ENCODE peak calls at places on chromosomes 6 and 20, in seven cellular contexts. J is fibroblast of mammary gland, M is RKO, I is T follicular helper cell, B is NCI-H2171, C is Calu3, D is progenitor cell of endocrine pancreas. O is an unnamed sample.

GRCh38 chr6:110688661-110689268 is 126.5 kb downstream of the CDK19 start:
- DNase-seq in J (no peak), M (no peak), I (no peak), B (no peak), C (peak; percentile 45), D (no peak), O (no peak)

GRCh38 chr6:167644404-167645132 is 182.1 kb upstream of the AFDN start:
- DNase-seq in J (no peak), M (no peak), I (no peak), B (no peak), C (no peak), D (no peak), O (no peak)

GRCh38 chr6:87151786-87152527 is 3.4 kb upstream of the ZNF292 start:
- DNase-seq in J (peak; percentile 41), M (no peak), I (peak; percentile 51), B (no peak), C (peak; percentile 56), D (peak; percentile 51), O (peak; percentile 31)

GRCh38 chr6:75207211-75207984 is 1.5 kb upstream of the COL12A1 start:
- DNase-seq in J (peak; percentile 69), M (no peak), I (no peak), B (no peak), C (no peak), D (no peak), O (peak; percentile 42)

GRCh38 chr20:53179749-53180148 is 207.6 kb downstream of the TSHZ2 start:
- DNase-seq in J (no peak), M (no peak), I (no peak), B (no peak), C (no peak), D (no peak), O (no peak)

GRCh38 chr6:81995548-81996289 is 243.2 kb upstream of the TENT5A start:
- DNase-seq in J (peak; percentile 78), M (no peak), I (no peak), B (peak; percentile 19), C (no peak), D (no peak), O (peak; percentile 48)

GRCh38 chr6:20069130-20069529 is 143.1 kb downstream of the MBOAT1 start:
- DNase-seq in J (no peak), M (no peak), I (no peak), B (no peak), C (no peak), D (no peak), O (no peak)

GRCh38 chr6:15268130-15268908 is 22.4 kb downstream of the JARID2 start:
- DNase-seq in J (no peak), M (no peak), I (no peak), B (no peak), C (no peak), D (no peak), O (no peak)

GRCh38 chr20:1265226-1265915 is 723 bp upstream of the SNPH start:
- DNase-seq in J (no peak), M (no peak), I (no peak), B (no peak), C (no peak), D (no peak), O (no peak)

GRCh38 chr6:24223131-24223715 is 97.2 kb downstream of the NRSN1 start:
- DNase-seq in J (no peak), M (peak; percentile 6), I (no peak), B (no peak), C (no peak), D (no peak), O (no peak)

GRCh38 chr20:60477958-60478357 is 519.7 kb downstream of the CDH26 start:
- DNase-seq in J (no peak), M (no peak), I (no peak), B (no peak), C (no peak), D (no peak), O (no peak)

GRCh38 chr6:11265932-11266331 is 33.5 kb upstream of the NEDD9 start:
- DNase-seq in J (no peak), M (no peak), I (no peak), B (no peak), C (no peak), D (no peak), O (no peak)

GRCh38 chr6:122429328-122429727 is 29.9 kb downstream of the HSF2 start:
- DNase-seq in J (no peak), M (no peak), I (no peak), B (no peak), C (no peak), D (no peak), O (no peak)

GRCh38 chr20:7470912-7471311 is 469.3 kb downstream of the HAO1 start:
- DNase-seq in J (no peak), M (no peak), I (no peak), B (no peak), C (no peak), D (no peak), O (no peak)

GRCh38 chr20:32037929-32038328 is 14.1 kb upstream of the HCK start:
- DNase-seq in J (peak; percentile 80), M (no peak), I (no peak), B (no peak), C (no peak), D (no peak), O (peak; percentile 59)

GRCh38 chr20:17933711-17934110 is 34.9 kb downstream of the SNX5 start:
- DNase-seq in J (no peak), M (no peak), I (no peak), B (no peak), C (no peak), D (no peak), O (no peak)

GRCh38 chr6:170266061-170266825 is 24.6 kb downstream of the DLL1 start:
- DNase-seq in J (no peak), M (no peak), I (no peak), B (peak; percentile 40), C (no peak), D (no peak), O (no peak)

GRCh38 chr20:20492521-20493334 is 124.8 kb downstream of the INSM1 start:
- DNase-seq in J (no peak), M (no peak), I (no peak), B (peak; percentile 26), C (no peak), D (peak; percentile 23), O (no peak)

GRCh38 chr6:31267504-31268371 is 4.2 kb downstream of the HLA-C start:
- DNase-seq in J (no peak), M (no peak), I (no peak), B (no peak), C (no peak), D (no peak), O (no peak)

GRCh38 chr6:159998543-159998942 is 29.7 kb downstream of the IGF2R start:
- DNase-seq in J (no peak), M (no peak), I (no peak), B (no peak), C (no peak), D (no peak), O (no peak)

GRCh38 chr6:12483712-12484111 is 193.6 kb downstream of the EDN1 start:
- DNase-seq in J (peak; percentile 90), M (peak; percentile 88), I (no peak), B (no peak), C (peak; percentile 47), D (no peak), O (peak; percentile 99)

GRCh38 chr20:49245921-49246740 is 26.9 kb downstream of the DDX27 start:
- DNase-seq in J (peak; percentile 68), M (peak; percentile 86), I (no peak), B (peak; percentile 6), C (peak; percentile 52), D (no peak), O (peak; percentile 55)

GRCh38 chr6:32462609-32463008 is 22.9 kb downstream of the HLA-DRA start:
- DNase-seq in J (peak; percentile 7), M (peak; percentile 7), I (no peak), B (no peak), C (no peak), D (no peak), O (no peak)

GRCh38 chr20:45629496-45630100 is at the start of gene WFDC10A:
- DNase-seq in J (peak; percentile 74), M (peak; percentile 85), I (no peak), B (peak; percentile 5), C (peak; percentile 75), D (no peak), O (peak; percentile 49)

GRCh38 chr20:14817121-14817520 is 479.7 kb upstream of the FLRT3 start:
- DNase-seq in J (peak; percentile 11), M (no peak), I (no peak), B (no peak), C (no peak), D (no peak), O (no peak)

GRCh38 chr6:163751032-163751525 is 336.6 kb downstream of the QKI start:
- DNase-seq in J (no peak), M (no peak), I (no peak), B (no peak), C (no peak), D (no peak), O (no peak)

GRCh38 chr6:20875369-20875963 is 341.2 kb downstream of the CDKAL1 start:
- DNase-seq in J (peak; percentile 58), M (no peak), I (no peak), B (peak; percentile 34), C (peak; percentile 56), D (no peak), O (peak; percentile 45)

GRCh38 chr20:25601659-25602058 is 16.3 kb upstream of the NINL start:
- DNase-seq in J (no peak), M (no peak), I (no peak), B (no peak), C (no peak), D (no peak), O (no peak)

GRCh38 chr6:7087491-7087979 is 20.2 kb upstream of the RREB1 start:
- DNase-seq in J (no peak), M (no peak), I (no peak), B (no peak), C (no peak), D (no peak), O (no peak)

GRCh38 chr6:80528115-80528514 is 421.6 kb downstream of the BCKDHB start:
- DNase-seq in J (no peak), M (no peak), I (no peak), B (no peak), C (peak; percentile 4), D (no peak), O (peak; percentile 25)

GRCh38 chr6:49030621-49031020 is 432.4 kb downstream of the MMUT start:
- DNase-seq in J (peak; percentile 50), M (no peak), I (no peak), B (no peak), C (no peak), D (no peak), O (no peak)

GRCh38 chr20:52105573-52106422 is 85.8 kb downstream of the ZFP64 start:
- DNase-seq in J (peak; percentile 49), M (no peak), I (no peak), B (peak; percentile 87), C (no peak), D (peak; percentile 38), O (peak; percentile 23)

GRCh38 chr6:6678811-6679210 is 90.3 kb downstream of the LY86 start:
- DNase-seq in J (no peak), M (no peak), I (no peak), B (peak; percentile 50), C (no peak), D (no peak), O (no peak)

GRCh38 chr6:73985891-73986290 is 289.9 kb downstream of the CD109 start:
- DNase-seq in J (peak; percentile 64), M (peak; percentile 26), I (no peak), B (no peak), C (peak; percentile 35), D (no peak), O (no peak)

GRCh38 chr6:7124114-7124513 is 16.4 kb downstream of the RREB1 start:
- DNase-seq in J (no peak), M (no peak), I (no peak), B (no peak), C (no peak), D (no peak), O (no peak)

GRCh38 chr6:64249129-64249528 is 613.5 kb downstream of the PHF3 start:
- DNase-seq in J (no peak), M (no peak), I (no peak), B (no peak), C (no peak), D (no peak), O (peak; percentile 74)

GRCh38 chr6:13447949-13448724 is 39.3 kb downstream of the GFOD1 start:
- DNase-seq in J (no peak), M (no peak), I (no peak), B (no peak), C (no peak), D (no peak), O (no peak)

GRCh38 chr20:588932-589672 is 21.0 kb downstream of the TCF15 start:
- DNase-seq in J (no peak), M (peak; percentile 22), I (no peak), B (no peak), C (no peak), D (no peak), O (no peak)